ENCODE peak calls at places on chromosomes 5 and 9, in eight cellular contexts. C is smooth muscle cell of the brain vasculature, R is stromal cell of bone marrow, S is ELR, I is putamen, E is WTC11, B is posterior cingulate gyrus, V is sciatic nerve. Z is an unnamed sample.

GRCh38 chr5:34522599-34523381 is 133.3 kb upstream of the RAI14 start:
- DNase-seq in C (peak), R (peak), S (peak), E (peak), I (peak), V (peak), B (peak), Z (peak)

GRCh38 chr5:80034962-80035821 is at the start of gene THBS4:
- DNase-seq in C (no peak), E (peak), V (no peak), S (no peak), I (no peak), B (no peak), R (no peak), Z (no peak)

GRCh38 chr5:141680178-141680577 is 1.9 kb downstream of the ARAP3 start:
- DNase-seq in S (no peak), R (no peak), C (no peak), V (no peak), I (no peak), B (no peak), E (no peak), Z (no peak)

GRCh38 chr9:75289332-75289731 is 201.0 kb downstream of the OSTF1 start:
- DNase-seq in C (no peak), V (no peak), R (no peak), I (no peak), B (no peak), S (no peak), E (no peak), Z (no peak)

GRCh38 chr5:128121679-128122078 is 38.1 kb downstream of the SLC12A2 start:
- DNase-seq in C (no peak), B (no peak), V (no peak), I (no peak), R (no peak), S (no peak), E (no peak), Z (no peak)

GRCh38 chr9:112921549-112921948 is 30.9 kb upstream of the SLC46A2 start:
- DNase-seq in S (peak), E (no peak), C (no peak), I (peak), R (peak), V (no peak), B (no peak), Z (peak)

GRCh38 chr9:97386265-97386633 is 25.6 kb upstream of the TDRD7 start:
- DNase-seq in R (no peak), S (no peak), C (no peak), B (no peak), E (no peak), V (no peak), I (no peak), Z (no peak)

GRCh38 chr9:27457445-27457844 is 66.6 kb upstream of the IFNK start:
- DNase-seq in V (no peak), B (no peak), R (no peak), S (no peak), C (no peak), I (no peak), E (peak), Z (no peak)

GRCh38 chr9:132479733-132480132 is 69.7 kb downstream of the CFAP77 start:
- DNase-seq in B (no peak), R (no peak), E (no peak), C (no peak), S (no peak), I (no peak), V (no peak), Z (no peak)

GRCh38 chr5:77129386-77129785 is 42.3 kb upstream of the ZBED3 start:
- DNase-seq in V (no peak), E (peak), S (peak), B (peak), I (no peak), R (no peak), C (no peak), Z (no peak)

GRCh38 chr5:128774605-128775004 is 190.7 kb upstream of the SLC27A6 start:
- DNase-seq in R (peak), B (no peak), C (no peak), I (no peak), V (no peak), E (no peak), S (peak), Z (no peak)

GRCh38 chr9:89591291-89592200 is 13.3 kb upstream of the GADD45G start:
- DNase-seq in E (no peak), C (no peak), R (no peak), S (no peak), V (no peak), B (no peak), I (no peak), Z (no peak)

GRCh38 chr5:134965271-134965825 is 2.4 kb upstream of the CATSPER3 start:
- DNase-seq in V (no peak), C (no peak), S (no peak), E (no peak), I (no peak), B (no peak), R (no peak), Z (no peak)

GRCh38 chr9:14262836-14263235 is 51.1 kb downstream of the NFIB start:
- DNase-seq in E (no peak), V (no peak), R (no peak), B (no peak), C (no peak), I (no peak), S (no peak), Z (no peak)